ENCODE peak calls at places on chromosomes 16 and 17, in four cellular contexts. J, R, D and N are unnamed samples. For H3K4me1, the result is how much of the 10 kb centered on the place peaks cover.

GRCh38 chr16:85777583-85778310 is 21.6 kb downstream of the EMC8 start:
- DNase-seq in R (no peak), J (no peak), D (no peak), N (no peak)

GRCh38 chr16:2142942-2143868 is 5.2 kb upstream of the RAB26 start:
- DNase-seq in R (no peak), J (no peak), D (peak), N (no peak)

GRCh38 chr16:80585764-80586163 is 45.0 kb downstream of the DYNLRB2 start:
- DNase-seq in R (no peak), D (no peak), J (no peak), N (no peak)

GRCh38 chr17:66302761-66303626 is 581 bp downstream of the PRKCA start:
- DNase-seq in J (peak), D (peak), R (peak), N (peak)

GRCh38 chr17:35241520-35241919 is 1.4 kb upstream of the SLFN5 start:
- DNase-seq in R (no peak), D (peak), J (no peak), N (no peak)

GRCh38 chr16:71282943-71283342 is 6.3 kb downstream of the CMTR2 start:
- DNase-seq in R (no peak), D (no peak), J (no peak), N (no peak)

GRCh38 chr17:6455321-6455705 is 11.1 kb downstream of the PIMREG start:
- DNase-seq in J (no peak), R (no peak), D (peak), N (peak)

GRCh38 chr17:82536220-82537201 is 17.0 kb downstream of the FOXK2 start:
- DNase-seq in J (peak), D (no peak), R (peak), N (no peak)

GRCh38 chr16:85029413-85029794 is 1.8 kb downstream of the KIAA0513 start:
- DNase-seq in D (no peak), J (peak), R (no peak), N (peak)

GRCh38 chr17:78573955-78574354 is 3.2 kb downstream of the DNAH17 start:
- DNase-seq in D (no peak), R (no peak), J (no peak), N (peak)

GRCh38 chr16:10408824-10409381 is 23.0 kb downstream of the ATF7IP2 start:
- DNase-seq in D (no peak), R (no peak), J (no peak), N (no peak)

GRCh38 chr16:23788653-23789052 is 33.8 kb downstream of the CHP2 start:
- DNase-seq in D (no peak), R (no peak), J (no peak), N (no peak)

GRCh38 chr16:1884155-1884760 is 12.3 kb upstream of the MEIOB start:
- DNase-seq in R (no peak), J (no peak), D (no peak), N (no peak)

GRCh38 chr16:53768593-53768992 is 64.6 kb downstream of the FTO start:
- DNase-seq in R (no peak), D (no peak), J (no peak), N (no peak)

GRCh38 chr16:53769787-53770186 is 65.8 kb downstream of the FTO start:
- DNase-seq in D (no peak), R (no peak), J (no peak), N (no peak)

GRCh38 chr16:53769185-53769584 is 65.2 kb downstream of the FTO start:
- DNase-seq in D (no peak), R (no peak), J (no peak), N (no peak)

GRCh38 chr16:53768167-53768566 is 64.2 kb downstream of the FTO start:
- DNase-seq in J (no peak), D (no peak), R (no peak), N (no peak)

GRCh38 chr16:53766304-53767016 is 62.5 kb downstream of the FTO start:
- DNase-seq in J (no peak), R (no peak), D (no peak), N (no peak)
- H3K4me1 ChIP-seq in J (under half), R (under half), D (under half), N (under half)

DNA sequence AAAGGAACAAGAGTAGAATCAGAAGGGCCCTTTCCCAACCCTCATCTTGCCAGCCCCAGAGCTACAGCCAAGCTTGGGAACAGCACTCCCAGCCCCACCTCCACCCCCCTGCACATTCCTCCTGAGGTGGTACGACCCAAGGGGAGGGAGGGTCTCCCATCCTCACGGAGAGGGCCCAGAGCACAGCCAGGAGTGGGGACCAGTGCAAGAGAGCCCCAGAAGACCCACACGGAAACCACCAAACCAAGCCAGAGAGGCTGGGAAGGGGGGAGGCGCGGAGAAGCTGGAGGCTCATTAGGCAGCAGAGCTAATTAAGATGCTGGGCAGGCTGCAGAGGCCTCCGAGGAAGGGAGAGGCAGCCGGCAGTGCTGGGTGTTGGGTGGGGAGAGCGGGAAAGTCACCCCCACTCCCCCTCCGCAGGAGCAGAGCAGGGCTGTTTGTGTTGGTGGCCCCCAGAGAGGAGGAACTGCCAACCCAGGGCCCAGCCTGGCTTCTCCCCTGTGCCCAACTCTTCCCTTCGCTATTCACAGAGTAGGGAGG is 2.4 kb downstream of the CACNB1 start:
- DNase-seq in D (peak), J (no peak), R (no peak), N (no peak)
- H3K4me1 ChIP-seq in D (under half), J (under half), R (under half), N (under half)

GRCh38 chr17:21369395-21369794 is 6.8 kb upstream of the KCNJ12 start:
- DNase-seq in D (no peak), J (no peak), R (no peak), N (no peak)
- H3K4me1 ChIP-seq in D (under half), J (under half), R (under half), N (under half)

GRCh38 chr17:1493291-1493980 is 950 bp upstream of the MYO1C start:
- DNase-seq in R (no peak), D (no peak), J (no peak), N (no peak)

GRCh38 chr17:1496814-1497325 is 4.4 kb upstream of the MYO1C start:
- DNase-seq in J (no peak), R (no peak), D (no peak), N (no peak)

GRCh38 chr17:1494203-1494602 is 1.7 kb upstream of the MYO1C start:
- DNase-seq in R (no peak), J (no peak), D (no peak), N (no peak)

GRCh38 chr17:1495265-1495664 is 2.8 kb upstream of the MYO1C start:
- DNase-seq in D (no peak), R (no peak), J (no peak), N (no peak)

DNA sequence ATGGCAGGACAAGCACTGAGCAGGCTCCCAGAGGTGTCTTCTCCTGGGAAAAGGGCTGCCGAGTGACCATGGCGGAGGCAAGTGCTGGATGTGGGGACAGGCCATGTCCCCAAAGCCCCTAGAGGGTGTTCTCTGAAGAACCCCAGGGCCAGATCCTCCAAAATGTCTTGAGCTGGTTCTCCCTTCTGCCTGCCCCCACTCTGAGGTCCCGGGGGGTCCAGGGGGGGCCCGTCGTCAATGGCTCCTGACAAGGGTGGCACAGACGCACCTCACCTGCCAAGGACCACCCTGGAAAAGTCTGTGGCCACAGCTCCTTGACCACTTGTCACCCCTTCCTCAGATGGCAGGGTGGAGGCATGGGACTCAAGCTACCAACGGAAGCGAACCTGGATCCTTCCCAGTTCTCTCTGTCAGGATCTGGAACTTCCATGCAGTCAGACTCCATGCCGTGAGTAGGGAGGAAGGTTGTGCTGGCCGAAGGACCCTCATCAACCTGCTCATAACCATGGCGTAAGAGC is 2.3 kb upstream of the MYO1C start:
- DNase-seq in R (no peak), D (no peak), J (no peak), N (no peak)
- H3K4me1 ChIP-seq in R (under half), D (under half), J (under half), N (under half)

GRCh38 chr17:17173921-17174320 is 32.2 kb downstream of the PLD6 start:
- DNase-seq in J (no peak), R (no peak), D (no peak), N (no peak)
- H3K4me1 ChIP-seq in J (under half), R (under half), D (under half), N (half or more)

GRCh38 chr17:18379246-18380146 is 1.9 kb downstream of the EVPLL start:
- DNase-seq in D (no peak), R (no peak), J (no peak), N (no peak)

GRCh38 chr17:18380471-18381157 is 3.0 kb downstream of the EVPLL start:
- DNase-seq in D (peak), R (no peak), J (no peak), N (no peak)

GRCh38 chr17:18381953-18382245 is 4.3 kb downstream of the EVPLL start:
- DNase-seq in D (no peak), R (no peak), J (no peak), N (no peak)

GRCh38 chr17:18381158-18381952 is 3.8 kb downstream of the EVPLL start:
- DNase-seq in D (peak), J (no peak), R (no peak), N (no peak)

GRCh38 chr17:18382441-18383078 is 5.0 kb downstream of the EVPLL start:
- DNase-seq in R (no peak), J (no peak), D (peak), N (no peak)
- H3K4me1 ChIP-seq in R (under half), J (under half), D (under half), N (under half)

GRCh38 chr16:12511308-12511707 is 292.4 kb downstream of the CPPED1 start:
- DNase-seq in R (no peak), J (no peak), D (no peak), N (no peak)
- H3K4me1 ChIP-seq in R (under half), J (under half), D (under half), N (under half)

GRCh38 chr17:31491794-31492171 is 100.3 kb downstream of the RAB11FIP4 start:
- DNase-seq in R (no peak), D (no peak), J (no peak), N (no peak)

GRCh38 chr17:31493656-31494155 is 102.2 kb downstream of the RAB11FIP4 start:
- DNase-seq in D (no peak), R (no peak), J (no peak), N (no peak)

GRCh38 chr17:31494259-31495048 is 103.0 kb downstream of the RAB11FIP4 start:
- DNase-seq in R (no peak), D (no peak), J (no peak), N (peak)

GRCh38 chr17:31492206-31492605 is 100.7 kb downstream of the RAB11FIP4 start:
- DNase-seq in J (no peak), D (no peak), R (no peak), N (no peak)

GRCh38 chr17:31492880-31493655 is 101.6 kb downstream of the RAB11FIP4 start:
- DNase-seq in D (no peak), J (no peak), R (peak), N (no peak)
- H3K4me1 ChIP-seq in D (under half), J (under half), R (under half), N (half or more)

GRCh38 chr16:79088971-79089370 is 511.6 kb downstream of the MAF start:
- DNase-seq in J (no peak), D (no peak), R (no peak), N (no peak)

GRCh38 chr16:79089735-79090284 is 510.7 kb downstream of the MAF start:
- DNase-seq in J (no peak), R (no peak), D (no peak), N (peak)

GRCh38 chr16:79092846-79093245 is 507.7 kb downstream of the MAF start:
- DNase-seq in D (no peak), R (no peak), J (no peak), N (no peak)

GRCh38 chr16:79093554-79093967 is 507.0 kb downstream of the MAF start:
- DNase-seq in R (no peak), J (no peak), D (no peak), N (no peak)

GRCh38 chr16:79090966-79091365 is 509.6 kb downstream of the MAF start:
- DNase-seq in J (no peak), D (no peak), R (no peak), N (no peak)
- H3K4me1 ChIP-seq in J (under half), D (under half), R (under half), N (half or more)